ENCODE peak calls at places on chromosomes 13 and 19, in five cellular contexts. Y is upper lobe of left lung, T is tibial nerve, V is stomach, O is ovary. X is an unnamed sample.

GRCh38 chr13:98327326-98328314 is 150.6 kb upstream of the RNF113B start:
- DNase-seq in T (no peak), O (no peak), V (no peak), Y (no peak), X (no peak)

GRCh38 chr13:25756916-25757315 is 294.9 kb downstream of the SHISA2 start:
- DNase-seq in T (no peak), O (no peak), Y (no peak), V (no peak), X (no peak)

GRCh38 chr19:56642711-56643459 is at the start of gene SMIM17:
- DNase-seq in T (no peak), Y (no peak), O (no peak), V (no peak), X (no peak)

GRCh38 chr13:103299079-103299478 is 232.9 kb upstream of the SLC10A2 start:
- DNase-seq in Y (no peak), O (no peak), V (no peak), T (no peak), X (peak)

GRCh38 chr13:37495046-37495445 is 103.5 kb downstream of the POSTN start:
- DNase-seq in T (no peak), Y (no peak), V (no peak), O (no peak), X (no peak)

GRCh38 chr13:36395280-36395679 is 37.0 kb upstream of the CCNA1 start:
- DNase-seq in V (no peak), T (no peak), O (no peak), Y (no peak), X (no peak)

GRCh38 chr13:53873558-53873957 is 844.9 kb downstream of the OLFM4 start:
- DNase-seq in T (no peak), V (no peak), O (no peak), Y (no peak), X (no peak)

GRCh38 chr13:31200636-31200970 is 828 bp downstream of the B3GLCT start:
- DNase-seq in O (no peak), T (no peak), V (peak), Y (peak), X (peak)

GRCh38 chr13:91375119-91375729 is 23.2 kb upstream of the GPC5 start:
- DNase-seq in Y (no peak), V (no peak), O (no peak), T (no peak), X (no peak)

GRCh38 chr19:14502334-14503092 is 6.6 kb upstream of the GIPC1 start:
- DNase-seq in Y (no peak), T (no peak), V (no peak), O (no peak), X (no peak)

GRCh38 chr19:45154064-45154827 is 6.5 kb downstream of the NKPD1 start:
- DNase-seq in Y (no peak), V (no peak), T (no peak), O (no peak), X (no peak)

DNA sequence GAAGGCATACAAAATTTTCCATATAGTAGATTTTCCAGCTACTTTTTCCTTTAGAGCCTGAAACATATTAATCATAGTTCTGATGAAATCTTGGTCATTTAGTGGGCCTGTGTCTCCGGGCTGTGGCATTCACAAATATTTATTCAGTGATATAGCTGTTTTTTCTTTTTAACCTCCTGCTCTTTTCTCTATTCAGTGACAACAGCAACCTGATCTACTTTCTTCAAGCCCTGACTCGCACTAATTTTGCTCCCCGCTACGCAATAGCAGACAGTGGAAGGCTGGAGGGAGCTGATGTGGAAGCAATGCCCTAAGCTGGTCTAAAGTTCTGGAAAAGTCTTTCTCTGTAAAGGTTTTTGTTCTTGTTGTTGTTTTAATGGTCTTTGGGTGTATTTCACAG is 289.7 kb downstream of the SLITRK6 start:
- DNase-seq in Y (no peak), V (no peak), O (no peak), T (no peak), X (no peak)
- TF ChIP-seq EP300 in Y (no peak), V (no peak), O (no peak), T (no peak), X (no peak)

DNA sequence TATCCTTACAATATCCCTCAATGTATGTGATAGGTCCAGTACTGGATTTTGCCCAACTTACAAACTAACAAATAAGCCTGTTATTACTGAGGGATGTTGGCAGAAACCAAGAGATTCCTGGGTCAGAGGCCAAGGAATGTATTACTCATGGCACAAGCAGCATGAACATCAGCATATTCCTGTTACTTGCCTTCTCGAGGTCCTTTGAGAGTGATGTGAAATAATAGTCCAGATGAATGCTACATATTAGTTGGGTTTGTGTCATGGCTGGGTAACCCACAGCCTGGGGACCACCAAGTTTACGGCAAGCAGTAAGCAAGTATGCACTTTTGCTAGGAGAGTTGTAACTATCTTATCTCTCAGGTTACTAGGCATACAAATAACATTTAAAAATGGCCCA is 384.5 kb upstream of the GPC6 start:
- DNase-seq in O (no peak), V (no peak), Y (no peak), T (no peak), X (no peak)
- TF ChIP-seq EP300 in O (no peak), V (no peak), Y (no peak), T (no peak), X (no peak)

DNA sequence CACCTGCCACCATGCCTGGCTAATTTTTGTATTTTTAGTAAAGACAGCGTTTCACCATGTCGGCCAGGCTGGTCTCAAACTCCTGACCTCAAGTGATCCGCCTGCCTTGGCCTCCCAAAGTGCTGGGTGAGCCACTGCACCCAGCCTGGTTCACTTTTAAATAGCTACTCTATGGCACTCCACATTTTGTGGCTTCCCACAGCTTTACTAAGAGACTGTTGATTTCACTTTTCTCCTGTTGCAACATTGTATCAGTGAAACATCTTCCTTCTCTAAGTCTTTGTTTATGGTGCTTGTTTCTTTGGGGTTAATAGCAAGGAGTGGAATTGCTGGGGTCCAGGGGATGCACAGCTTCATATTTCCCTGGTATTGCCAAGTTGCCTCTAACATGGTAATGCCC is 12.3 kb downstream of the TMEM38A start:
- DNase-seq in T (no peak), V (no peak), O (no peak), Y (no peak), X (no peak)
- TF ChIP-seq EP300 in T (no peak), V (no peak), O (no peak), Y (no peak), X (no peak)

DNA sequence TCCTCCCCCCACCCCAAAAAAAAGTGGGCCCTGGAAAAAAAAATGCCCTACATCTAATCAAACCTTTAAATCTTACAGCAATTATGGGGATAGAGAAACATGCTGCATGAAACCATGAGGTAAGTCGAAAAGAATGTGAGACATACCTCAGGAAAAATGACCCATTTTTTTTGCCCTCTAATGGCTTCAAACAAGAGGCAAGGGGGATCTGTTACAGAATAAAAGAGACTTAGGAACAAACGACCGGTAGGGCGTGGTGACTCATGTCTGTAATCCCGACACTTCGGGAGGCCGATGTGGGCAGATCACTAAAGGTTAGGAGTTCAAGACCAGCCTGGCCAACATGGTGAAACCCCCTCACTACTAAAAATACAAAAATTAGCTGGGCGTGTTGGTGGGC is 8.4 kb downstream of the RGL3 start:
- DNase-seq in V (no peak), T (no peak), O (no peak), Y (no peak), X (no peak)
- TF ChIP-seq EP300 in V (no peak), T (no peak), O (no peak), Y (no peak), X (no peak)

GRCh38 chr19:49767380-49767779 is 579 bp downstream of the AP2A1 start:
- DNase-seq in Y (no peak), T (no peak), V (no peak), O (no peak), X (no peak)

GRCh38 chr19:49764341-49764740 is 1.2 kb upstream of the TSKS start:
- DNase-seq in Y (no peak), V (no peak), O (no peak), T (no peak), X (no peak)

GRCh38 chr19:49767967-49768581 is 1.3 kb downstream of the AP2A1 start:
- DNase-seq in T (no peak), Y (no peak), O (no peak), V (no peak), X (no peak)

GRCh38 chr19:49766938-49767315 is at the start of gene AP2A1:
- DNase-seq in O (no peak), Y (no peak), T (peak), V (no peak), X (no peak)

GRCh38 chr19:49766007-49766937 is 529 bp upstream of the AP2A1 start:
- DNase-seq in Y (peak), T (peak), V (peak), O (peak), X (peak)
- TF ChIP-seq EP300 in Y (no peak), T (peak), V (no peak), O (no peak), X (no peak)

DNA sequence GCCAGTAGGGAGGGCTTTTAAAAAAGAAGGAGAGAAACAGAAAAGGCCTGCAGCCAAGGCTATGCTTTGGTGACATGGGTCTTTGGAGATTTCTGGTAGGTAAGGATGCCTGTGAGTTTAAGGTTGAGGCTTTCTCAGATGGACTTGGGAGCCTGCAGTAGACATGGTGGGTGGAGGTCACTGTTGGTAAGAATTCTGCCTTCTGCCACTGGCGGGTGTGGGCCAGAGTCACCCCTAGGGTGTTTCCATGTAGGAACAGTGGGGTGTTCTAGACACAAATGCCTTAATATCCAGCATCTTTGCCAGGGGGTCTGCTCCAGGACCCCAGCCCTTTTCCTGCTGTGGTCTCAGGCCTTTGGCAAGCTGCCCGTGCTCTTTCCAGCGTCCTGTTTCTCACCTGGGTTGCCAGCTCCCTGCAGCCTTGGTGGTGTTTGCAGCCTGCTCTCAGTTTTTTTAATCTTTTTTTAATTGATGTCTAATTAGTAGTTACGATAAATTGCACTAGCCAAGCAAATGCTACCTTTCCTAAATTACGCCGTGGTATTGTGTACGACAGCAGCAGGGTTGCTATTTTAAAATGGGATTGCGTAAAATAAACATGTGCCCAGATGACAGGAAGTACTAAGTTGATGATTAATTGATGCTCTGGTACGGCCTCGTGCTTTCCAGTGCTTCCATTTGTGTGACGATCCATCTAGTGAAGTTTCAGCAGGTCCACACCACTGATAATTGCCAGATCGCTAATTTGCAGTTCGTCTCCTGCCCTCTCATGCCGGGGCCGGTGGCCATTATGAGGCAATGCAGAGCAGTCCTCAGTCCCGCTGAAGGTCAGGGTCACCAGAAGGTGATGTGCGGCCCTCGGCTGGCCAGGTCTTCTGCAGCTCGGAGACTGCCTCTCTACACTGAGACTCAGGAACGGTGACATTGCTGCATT is 35.3 kb upstream of the NPAS1 start:
- DNase-seq in Y (no peak), O (no peak), T (no peak), V (no peak), X (no peak)
- TF ChIP-seq EP300 in Y (no peak), O (no peak), T (no peak), V (peak), X (no peak)

GRCh38 chr19:7855426-7856276 is 18.5 kb downstream of the PRR36 start:
- DNase-seq in V (no peak), T (no peak), Y (no peak), O (no peak), X (no peak)
- TF ChIP-seq EP300 in V (no peak), T (no peak), Y (no peak), O (no peak), X (no peak)

GRCh38 chr13:44273991-44274810 is 99.4 kb upstream of the SERP2 start:
- DNase-seq in V (no peak), T (no peak), O (no peak), Y (no peak), X (no peak)
- TF ChIP-seq EP300 in V (no peak), T (peak), O (peak), Y (no peak), X (no peak)

DNA sequence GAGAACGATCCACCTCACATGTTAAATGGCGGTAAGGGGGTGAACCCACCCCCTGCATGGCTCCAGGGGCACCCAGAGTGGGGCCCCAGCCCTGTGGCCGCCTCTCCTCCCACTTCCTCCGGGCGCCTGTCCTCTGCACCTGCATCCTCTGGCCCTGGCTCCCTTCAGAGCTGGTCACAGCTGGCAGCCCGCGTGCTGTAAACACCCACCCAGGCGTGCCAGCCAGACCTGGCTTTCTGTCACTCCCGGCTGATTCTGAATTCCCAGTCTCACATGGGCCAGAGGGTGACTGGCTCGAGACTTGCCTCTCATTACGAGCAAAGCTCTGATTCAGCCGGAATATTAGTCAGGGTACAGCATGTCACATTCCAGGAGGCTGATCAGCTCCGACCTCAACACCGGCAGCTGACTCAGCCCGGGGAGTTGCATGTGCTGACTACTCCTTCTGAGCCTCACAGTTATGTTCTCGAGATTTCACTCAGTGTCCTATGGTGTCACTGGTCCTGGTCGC is 75.1 kb downstream of the GNG7 start:
- DNase-seq in O (no peak), V (peak), T (peak), Y (peak), X (no peak)
- TF ChIP-seq EP300 in O (peak), V (peak), T (peak), Y (peak), X (no peak)

GRCh38 chr19:42151735-42152134 is 19.5 kb upstream of the POU2F2 start:
- DNase-seq in O (no peak), Y (no peak), V (no peak), T (no peak), X (no peak)

GRCh38 chr19:42148270-42148669 is 16.0 kb upstream of the POU2F2 start:
- DNase-seq in O (no peak), Y (no peak), T (no peak), V (no peak), X (no peak)

GRCh38 chr19:42150353-42150752 is 18.1 kb upstream of the POU2F2 start:
- DNase-seq in O (no peak), V (no peak), Y (no peak), T (no peak), X (no peak)

GRCh38 chr19:42150940-42151339 is 18.7 kb upstream of the POU2F2 start:
- DNase-seq in V (no peak), Y (no peak), T (no peak), O (no peak), X (no peak)

GRCh38 chr19:42149447-42150202 is 17.4 kb upstream of the POU2F2 start:
- DNase-seq in O (no peak), Y (no peak), T (no peak), V (no peak), X (no peak)
- TF ChIP-seq EP300 in O (no peak), Y (no peak), T (no peak), V (no peak), X (no peak)